ENCODE peak calls at places on chromosomes 3 and 15, in five cellular contexts. D is Caco-2, Q is lower leg skin, V is cardiac fibroblast, F is AG09309. L is an unnamed sample.

GRCh38 chr15:57003418-57003817 is 85.0 kb downstream of the TCF12 start:
- DNase-seq in D (no peak), F (peak), V (peak), Q (no peak), L (no peak)

GRCh38 chr15:51313644-51314280 is 24.6 kb downstream of the CYP19A1 start:
- DNase-seq in D (no peak), V (no peak), F (no peak), Q (no peak), L (no peak)

GRCh38 chr3:4426782-4427344 is 40.2 kb downstream of the SUMF1 start:
- DNase-seq in D (peak), V (peak), F (peak), Q (no peak), L (peak)

GRCh38 chr3:126852536-126852935 is 130.4 kb upstream of the PLXNA1 start:
- DNase-seq in Q (no peak), D (peak), V (no peak), F (no peak), L (no peak)

GRCh38 chr3:58332575-58333179 is at the start of gene PXK:
- DNase-seq in V (peak), F (no peak), Q (peak), D (peak), L (peak)

GRCh38 chr15:62989366-62990055 is 53.0 kb upstream of the TPM1 start:
- DNase-seq in F (no peak), Q (no peak), D (no peak), V (peak), L (no peak)

GRCh38 chr3:96700322-96701315 is 113.8 kb upstream of the EPHA6 start:
- DNase-seq in Q (no peak), V (no peak), D (peak), F (no peak), L (no peak)

GRCh38 chr3:190073264-190073663 is 47.4 kb downstream of the P3H2 start:
- DNase-seq in F (no peak), D (no peak), Q (no peak), V (no peak), L (no peak)

GRCh38 chr3:131794766-131795381 is 239.9 kb downstream of the CPNE4 start:
- DNase-seq in F (peak), Q (peak), V (peak), D (peak), L (peak)

GRCh38 chr3:59081071-59081470 is 31.2 kb upstream of the CFAP20DC start:
- DNase-seq in D (no peak), Q (no peak), V (no peak), F (no peak), L (no peak)

GRCh38 chr15:29681486-29681845 is 140.8 kb downstream of the TJP1 start:
- DNase-seq in D (no peak), Q (no peak), F (no peak), V (no peak), L (no peak)

GRCh38 chr3:87486115-87486514 is 209.7 kb upstream of the POU1F1 start:
- DNase-seq in Q (no peak), D (no peak), V (no peak), F (no peak), L (no peak)

GRCh38 chr3:48692551-48692950 is 6.8 kb upstream of the NCKIPSD start:
- DNase-seq in Q (no peak), V (no peak), F (no peak), D (no peak), L (no peak)

GRCh38 chr3:49661281-49661680 is 12.9 kb upstream of the APEH start:
- DNase-seq in F (no peak), D (no peak), V (peak), Q (no peak), L (no peak)

GRCh38 chr3:105526349-105527111 is 159.8 kb downstream of the ALCAM start:
- DNase-seq in D (no peak), F (no peak), V (no peak), Q (no peak), L (no peak)

GRCh38 chr15:85854345-85855097 is 59.8 kb upstream of the KLHL25 start:
- DNase-seq in Q (peak), F (peak), D (peak), V (peak), L (peak)

GRCh38 chr3:126554560-126555525 is 3.9 kb downstream of the C3orf22 start:
- DNase-seq in V (no peak), F (no peak), Q (peak), D (peak), L (no peak)

GRCh38 chr3:146222204-146223046 is 28.5 kb downstream of the PLSCR4 start:
- DNase-seq in D (peak), F (no peak), V (peak), Q (no peak), L (peak)
- TF ChIP-seq CTCF in D (peak), F (no peak), V (no peak), Q (peak), L (no peak)

GRCh38 chr15:48695088-48695834 is 49.8 kb upstream of the FBN1 start:
- DNase-seq in Q (no peak), D (no peak), V (peak), F (peak), L (no peak)
- TF ChIP-seq CTCF in Q (no peak), D (no peak), V (no peak), F (no peak), L (no peak)

DNA sequence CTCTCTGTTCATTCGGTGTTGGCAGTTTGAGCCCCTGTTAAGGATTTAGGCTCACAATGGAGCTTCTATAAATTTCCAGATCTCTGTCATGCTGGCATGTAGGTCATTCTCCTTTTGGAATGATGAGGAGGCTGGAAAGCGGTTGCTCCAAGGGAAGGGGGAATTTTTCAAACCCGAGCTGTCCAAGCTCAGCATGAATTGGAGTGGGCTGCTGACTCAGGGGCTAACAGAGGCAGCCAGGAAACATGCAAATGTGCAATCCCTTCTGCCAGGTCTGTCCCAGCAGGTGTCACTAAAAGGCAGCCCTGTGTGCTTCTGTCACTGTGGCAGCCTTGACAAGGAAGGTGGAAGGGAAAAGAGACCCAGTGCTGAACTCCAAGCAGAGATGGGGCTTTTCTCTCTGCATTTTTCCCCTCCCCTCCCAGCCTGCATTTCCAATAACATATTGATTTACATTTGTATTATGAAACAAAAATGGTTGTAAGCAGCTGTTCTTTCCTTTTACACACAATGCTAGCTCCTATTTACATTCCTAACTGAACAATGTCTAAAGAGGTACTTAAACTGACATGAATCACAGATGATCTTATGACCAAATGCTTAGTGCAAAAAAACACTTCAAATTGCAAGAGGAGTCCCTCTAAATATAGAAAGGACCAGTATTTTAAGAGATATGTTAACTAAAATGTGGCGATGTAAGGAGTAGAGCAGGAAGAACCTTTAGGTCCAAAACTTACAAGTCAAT is 84.4 kb upstream of the ATP10A start:
- DNase-seq in V (no peak), Q (no peak), F (peak), D (peak), L (peak)
- TF ChIP-seq CTCF in V (no peak), Q (no peak), F (peak), D (peak), L (peak)

DNA sequence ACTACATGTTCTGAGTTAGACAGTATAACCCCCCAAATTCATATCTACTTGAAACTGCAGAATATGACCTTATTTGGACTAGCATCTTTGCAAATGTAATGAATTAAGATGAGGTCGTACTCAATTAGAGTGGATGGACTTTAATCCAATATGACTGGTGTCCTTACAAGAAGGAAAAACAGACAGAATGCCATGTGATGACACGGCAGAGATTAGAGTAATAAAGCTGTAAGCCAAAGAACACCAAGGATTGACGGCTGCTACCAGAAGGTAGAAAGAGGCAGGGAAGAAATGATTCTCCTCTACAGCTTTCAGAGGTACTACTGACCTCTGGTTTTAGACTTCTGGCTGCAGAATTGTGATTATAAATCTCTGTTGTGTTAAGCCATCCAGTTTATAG is 30.3 kb downstream of the GALK2 start:
- DNase-seq in D (no peak), V (no peak), Q (no peak), F (no peak), L (no peak)
- TF ChIP-seq CTCF in D (no peak), V (no peak), Q (no peak), F (no peak), L (no peak)

L was measured in body of pancreas.